ENCODE peak calls at places on chromosomes 12 and 14, in five cellular contexts. One of them, this sample, is unnamed.

GRCh38 chr12:43540474-43540873 is 11.5 kb downstream of the ADAMTS20 start:
- DNase-seq in neural crest cell: no peak
- DNase-seq in activated T-cell treated with anti-CD3 and anti-CD28 coated beads, Interleukin-2, amount 50 U/mL, for 72 hours: no peak
- DNase-seq in activated naive CD4-positive, alpha-beta T cell: no peak
- DNase-seq in activated CD4-positive, alpha-beta T cell treated with anti-CD3 and anti-CD28 coated beads for 1 hour: no peak
- DNase-seq in this sample: no peak

GRCh38 chr12:124436366-124436765 is 131.0 kb downstream of the NCOR2 start:
- DNase-seq in activated CD4-positive, alpha-beta T cell treated with anti-CD3 and anti-CD28 coated beads for 1 hour: no peak
- DNase-seq in activated naive CD4-positive, alpha-beta T cell: no peak
- DNase-seq in neural crest cell: no peak
- DNase-seq in activated T-cell treated with anti-CD3 and anti-CD28 coated beads, Interleukin-2, amount 50 U/mL, for 72 hours: no peak
- DNase-seq in this sample: no peak

GRCh38 chr12:88361493-88361892 is 218.8 kb downstream of the KITLG start:
- DNase-seq in neural crest cell: no peak
- DNase-seq in activated T-cell treated with anti-CD3 and anti-CD28 coated beads, Interleukin-2, amount 50 U/mL, for 72 hours: no peak
- DNase-seq in activated CD4-positive, alpha-beta T cell treated with anti-CD3 and anti-CD28 coated beads for 1 hour: no peak
- DNase-seq in activated naive CD4-positive, alpha-beta T cell: no peak
- DNase-seq in this sample: no peak

GRCh38 chr12:13945236-13945635 is 36.2 kb downstream of the GRIN2B start:
- DNase-seq in activated T-cell treated with anti-CD3 and anti-CD28 coated beads, Interleukin-2, amount 50 U/mL, for 72 hours: no peak
- DNase-seq in neural crest cell: no peak
- DNase-seq in activated naive CD4-positive, alpha-beta T cell: no peak
- DNase-seq in activated CD4-positive, alpha-beta T cell treated with anti-CD3 and anti-CD28 coated beads for 1 hour: no peak
- DNase-seq in this sample: no peak

GRCh38 chr12:72790273-72790672 is 518.1 kb downstream of the TRHDE start:
- DNase-seq in neural crest cell: no peak
- DNase-seq in activated CD4-positive, alpha-beta T cell treated with anti-CD3 and anti-CD28 coated beads for 1 hour: no peak
- DNase-seq in activated naive CD4-positive, alpha-beta T cell: no peak
- DNase-seq in activated T-cell treated with anti-CD3 and anti-CD28 coated beads, Interleukin-2, amount 50 U/mL, for 72 hours: no peak
- DNase-seq in this sample: no peak

GRCh38 chr12:56897844-56898341 is 36.3 kb downstream of the SDR9C7 start:
- DNase-seq in activated T-cell treated with anti-CD3 and anti-CD28 coated beads, Interleukin-2, amount 50 U/mL, for 72 hours: no peak
- DNase-seq in activated naive CD4-positive, alpha-beta T cell: no peak
- DNase-seq in activated CD4-positive, alpha-beta T cell treated with anti-CD3 and anti-CD28 coated beads for 1 hour: no peak
- DNase-seq in neural crest cell: no peak
- DNase-seq in this sample: no peak

GRCh38 chr12:527729-528128 is 68.0 kb downstream of the B4GALNT3 start:
- DNase-seq in activated T-cell treated with anti-CD3 and anti-CD28 coated beads, Interleukin-2, amount 50 U/mL, for 72 hours: no peak
- DNase-seq in activated CD4-positive, alpha-beta T cell treated with anti-CD3 and anti-CD28 coated beads for 1 hour: no peak
- DNase-seq in activated naive CD4-positive, alpha-beta T cell: no peak
- DNase-seq in neural crest cell: no peak
- DNase-seq in this sample: no peak

GRCh38 chr12:9331218-9331626 is 123.0 kb upstream of the PZP start:
- DNase-seq in neural crest cell: peak
- DNase-seq in activated T-cell treated with anti-CD3 and anti-CD28 coated beads, Interleukin-2, amount 50 U/mL, for 72 hours: peak
- DNase-seq in activated CD4-positive, alpha-beta T cell treated with anti-CD3 and anti-CD28 coated beads for 1 hour: peak
- DNase-seq in activated naive CD4-positive, alpha-beta T cell: peak
- DNase-seq in this sample: peak

GRCh38 chr14:53938126-53938671 is 18.4 kb downstream of the BMP4 start:
- DNase-seq in activated T-cell treated with anti-CD3 and anti-CD28 coated beads, Interleukin-2, amount 50 U/mL, for 72 hours: no peak
- DNase-seq in neural crest cell: no peak
- DNase-seq in activated naive CD4-positive, alpha-beta T cell: no peak
- DNase-seq in activated CD4-positive, alpha-beta T cell treated with anti-CD3 and anti-CD28 coated beads for 1 hour: no peak
- DNase-seq in this sample: no peak

GRCh38 chr12:128818065-128819022 is 5.4 kb downstream of the SLC15A4 start:
- DNase-seq in activated naive CD4-positive, alpha-beta T cell: no peak
- DNase-seq in neural crest cell: no peak
- DNase-seq in activated CD4-positive, alpha-beta T cell treated with anti-CD3 and anti-CD28 coated beads for 1 hour: no peak
- DNase-seq in activated T-cell treated with anti-CD3 and anti-CD28 coated beads, Interleukin-2, amount 50 U/mL, for 72 hours: no peak
- DNase-seq in this sample: no peak

GRCh38 chr12:9064201-9064814 is 51.4 kb downstream of the A2M start:
- DNase-seq in activated T-cell treated with anti-CD3 and anti-CD28 coated beads, Interleukin-2, amount 50 U/mL, for 72 hours: peak
- DNase-seq in activated CD4-positive, alpha-beta T cell treated with anti-CD3 and anti-CD28 coated beads for 1 hour: peak
- DNase-seq in neural crest cell: peak
- DNase-seq in activated naive CD4-positive, alpha-beta T cell: no peak
- DNase-seq in this sample: peak

GRCh38 chr14:68397371-68397779 is 395.5 kb downstream of the ZFP36L1 start:
- DNase-seq in neural crest cell: no peak
- DNase-seq in activated naive CD4-positive, alpha-beta T cell: no peak
- DNase-seq in activated T-cell treated with anti-CD3 and anti-CD28 coated beads, Interleukin-2, amount 50 U/mL, for 72 hours: no peak
- DNase-seq in activated CD4-positive, alpha-beta T cell treated with anti-CD3 and anti-CD28 coated beads for 1 hour: no peak
- DNase-seq in this sample: no peak

GRCh38 chr12:109153711-109154434 is 37.5 kb downstream of the ACACB start:
- DNase-seq in neural crest cell: no peak
- DNase-seq in activated naive CD4-positive, alpha-beta T cell: no peak
- DNase-seq in activated T-cell treated with anti-CD3 and anti-CD28 coated beads, Interleukin-2, amount 50 U/mL, for 72 hours: no peak
- DNase-seq in activated CD4-positive, alpha-beta T cell treated with anti-CD3 and anti-CD28 coated beads for 1 hour: no peak
- DNase-seq in this sample: no peak

GRCh38 chr12:120472521-120472920 is 3.0 kb upstream of the SRSF9 start:
- DNase-seq in activated CD4-positive, alpha-beta T cell treated with anti-CD3 and anti-CD28 coated beads for 1 hour: no peak
- DNase-seq in activated T-cell treated with anti-CD3 and anti-CD28 coated beads, Interleukin-2, amount 50 U/mL, for 72 hours: no peak
- DNase-seq in neural crest cell: no peak
- DNase-seq in activated naive CD4-positive, alpha-beta T cell: no peak
- DNase-seq in this sample: no peak

GRCh38 chr12:117685115-117685926 is 283.5 kb downstream of the KSR2 start:
- DNase-seq in activated CD4-positive, alpha-beta T cell treated with anti-CD3 and anti-CD28 coated beads for 1 hour: no peak
- DNase-seq in activated naive CD4-positive, alpha-beta T cell: no peak
- DNase-seq in neural crest cell: no peak
- DNase-seq in activated T-cell treated with anti-CD3 and anti-CD28 coated beads, Interleukin-2, amount 50 U/mL, for 72 hours: no peak
- DNase-seq in this sample: no peak

GRCh38 chr12:77940566-77940965 is 109.9 kb downstream of the NAV3 start:
- DNase-seq in activated CD4-positive, alpha-beta T cell treated with anti-CD3 and anti-CD28 coated beads for 1 hour: no peak
- DNase-seq in activated naive CD4-positive, alpha-beta T cell: no peak
- DNase-seq in activated T-cell treated with anti-CD3 and anti-CD28 coated beads, Interleukin-2, amount 50 U/mL, for 72 hours: no peak
- DNase-seq in neural crest cell: no peak
- DNase-seq in this sample: no peak

GRCh38 chr14:93706360-93706955 is 81.8 kb downstream of the PRIMA1 start:
- DNase-seq in activated CD4-positive, alpha-beta T cell treated with anti-CD3 and anti-CD28 coated beads for 1 hour: no peak
- DNase-seq in activated T-cell treated with anti-CD3 and anti-CD28 coated beads, Interleukin-2, amount 50 U/mL, for 72 hours: no peak
- DNase-seq in activated naive CD4-positive, alpha-beta T cell: no peak
- DNase-seq in neural crest cell: no peak
- DNase-seq in this sample: no peak

GRCh38 chr14:64826333-64826732 is 53.4 kb downstream of the SPTB start:
- DNase-seq in activated naive CD4-positive, alpha-beta T cell: no peak
- DNase-seq in activated CD4-positive, alpha-beta T cell treated with anti-CD3 and anti-CD28 coated beads for 1 hour: no peak
- DNase-seq in activated T-cell treated with anti-CD3 and anti-CD28 coated beads, Interleukin-2, amount 50 U/mL, for 72 hours: no peak
- DNase-seq in neural crest cell: no peak
- DNase-seq in this sample: no peak

GRCh38 chr14:88422919-88423318 is 37.5 kb downstream of the SPATA7 start:
- DNase-seq in activated T-cell treated with anti-CD3 and anti-CD28 coated beads, Interleukin-2, amount 50 U/mL, for 72 hours: peak
- DNase-seq in neural crest cell: no peak
- DNase-seq in activated naive CD4-positive, alpha-beta T cell: no peak
- DNase-seq in activated CD4-positive, alpha-beta T cell treated with anti-CD3 and anti-CD28 coated beads for 1 hour: no peak
- DNase-seq in this sample: no peak

GRCh38 chr12:89162704-89163261 is 189.5 kb downstream of the DUSP6 start:
- DNase-seq in activated naive CD4-positive, alpha-beta T cell: no peak
- DNase-seq in activated CD4-positive, alpha-beta T cell treated with anti-CD3 and anti-CD28 coated beads for 1 hour: no peak
- DNase-seq in activated T-cell treated with anti-CD3 and anti-CD28 coated beads, Interleukin-2, amount 50 U/mL, for 72 hours: peak
- DNase-seq in neural crest cell: no peak
- DNase-seq in this sample: no peak

GRCh38 chr12:47033081-47033480 is 46.3 kb upstream of the PCED1B start:
- DNase-seq in activated naive CD4-positive, alpha-beta T cell: no peak
- DNase-seq in activated CD4-positive, alpha-beta T cell treated with anti-CD3 and anti-CD28 coated beads for 1 hour: no peak
- DNase-seq in activated T-cell treated with anti-CD3 and anti-CD28 coated beads, Interleukin-2, amount 50 U/mL, for 72 hours: no peak
- DNase-seq in neural crest cell: no peak
- DNase-seq in this sample: no peak

GRCh38 chr14:94560782-94561655 is at the start of gene SERPINA4:
- DNase-seq in neural crest cell: no peak
- DNase-seq in activated CD4-positive, alpha-beta T cell treated with anti-CD3 and anti-CD28 coated beads for 1 hour: no peak
- DNase-seq in activated T-cell treated with anti-CD3 and anti-CD28 coated beads, Interleukin-2, amount 50 U/mL, for 72 hours: no peak
- DNase-seq in activated naive CD4-positive, alpha-beta T cell: no peak
- DNase-seq in this sample: no peak

GRCh38 chr14:58922211-58922940 is 266.1 kb upstream of the DAAM1 start:
- DNase-seq in activated T-cell treated with anti-CD3 and anti-CD28 coated beads, Interleukin-2, amount 50 U/mL, for 72 hours: no peak
- DNase-seq in neural crest cell: no peak
- DNase-seq in activated CD4-positive, alpha-beta T cell treated with anti-CD3 and anti-CD28 coated beads for 1 hour: no peak
- DNase-seq in activated naive CD4-positive, alpha-beta T cell: no peak
- DNase-seq in this sample: no peak

GRCh38 chr12:6267007-6267721 is 43.3 kb upstream of the PLEKHG6 start:
- DNase-seq in neural crest cell: no peak
- DNase-seq in activated CD4-positive, alpha-beta T cell treated with anti-CD3 and anti-CD28 coated beads for 1 hour: no peak
- DNase-seq in activated naive CD4-positive, alpha-beta T cell: no peak
- DNase-seq in activated T-cell treated with anti-CD3 and anti-CD28 coated beads, Interleukin-2, amount 50 U/mL, for 72 hours: peak
- DNase-seq in this sample: no peak

GRCh38 chr12:94621662-94622359 is 28.5 kb downstream of the TMCC3 start:
- DNase-seq in activated naive CD4-positive, alpha-beta T cell: no peak
- DNase-seq in activated CD4-positive, alpha-beta T cell treated with anti-CD3 and anti-CD28 coated beads for 1 hour: no peak
- DNase-seq in activated T-cell treated with anti-CD3 and anti-CD28 coated beads, Interleukin-2, amount 50 U/mL, for 72 hours: peak
- DNase-seq in neural crest cell: no peak
- DNase-seq in this sample: no peak

GRCh38 chr12:3107071-3107583 is 29.9 kb downstream of the TSPAN9 start:
- DNase-seq in neural crest cell: no peak
- DNase-seq in activated naive CD4-positive, alpha-beta T cell: no peak
- DNase-seq in activated CD4-positive, alpha-beta T cell treated with anti-CD3 and anti-CD28 coated beads for 1 hour: no peak
- DNase-seq in activated T-cell treated with anti-CD3 and anti-CD28 coated beads, Interleukin-2, amount 50 U/mL, for 72 hours: no peak
- DNase-seq in this sample: no peak

GRCh38 chr12:91687052-91688017 is 458.3 kb downstream of the BTG1 start:
- DNase-seq in activated naive CD4-positive, alpha-beta T cell: no peak
- DNase-seq in activated CD4-positive, alpha-beta T cell treated with anti-CD3 and anti-CD28 coated beads for 1 hour: no peak
- DNase-seq in neural crest cell: no peak
- DNase-seq in activated T-cell treated with anti-CD3 and anti-CD28 coated beads, Interleukin-2, amount 50 U/mL, for 72 hours: peak
- DNase-seq in this sample: no peak

GRCh38 chr14:87149583-87150354 is 843.2 kb downstream of the GALC start:
- DNase-seq in activated CD4-positive, alpha-beta T cell treated with anti-CD3 and anti-CD28 coated beads for 1 hour: no peak
- DNase-seq in activated naive CD4-positive, alpha-beta T cell: no peak
- DNase-seq in activated T-cell treated with anti-CD3 and anti-CD28 coated beads, Interleukin-2, amount 50 U/mL, for 72 hours: no peak
- DNase-seq in neural crest cell: no peak
- DNase-seq in this sample: no peak

GRCh38 chr12:75710361-75711069 is 199.1 kb upstream of the KRR1 start:
- DNase-seq in activated CD4-positive, alpha-beta T cell treated with anti-CD3 and anti-CD28 coated beads for 1 hour: no peak
- DNase-seq in activated T-cell treated with anti-CD3 and anti-CD28 coated beads, Interleukin-2, amount 50 U/mL, for 72 hours: no peak
- DNase-seq in neural crest cell: no peak
- DNase-seq in activated naive CD4-positive, alpha-beta T cell: no peak
- DNase-seq in this sample: no peak

GRCh38 chr14:22213110-22213509 is 375.9 kb downstream of the DAD1 start:
- DNase-seq in activated CD4-positive, alpha-beta T cell treated with anti-CD3 and anti-CD28 coated beads for 1 hour: no peak
- DNase-seq in neural crest cell: no peak
- DNase-seq in activated naive CD4-positive, alpha-beta T cell: no peak
- DNase-seq in activated T-cell treated with anti-CD3 and anti-CD28 coated beads, Interleukin-2, amount 50 U/mL, for 72 hours: no peak
- DNase-seq in this sample: no peak

GRCh38 chr12:69511469-69511868 is 41.3 kb downstream of the FRS2 start:
- DNase-seq in neural crest cell: no peak
- DNase-seq in activated CD4-positive, alpha-beta T cell treated with anti-CD3 and anti-CD28 coated beads for 1 hour: no peak
- DNase-seq in activated naive CD4-positive, alpha-beta T cell: no peak
- DNase-seq in activated T-cell treated with anti-CD3 and anti-CD28 coated beads, Interleukin-2, amount 50 U/mL, for 72 hours: no peak
- DNase-seq in this sample: no peak

GRCh38 chr12:34526946-34527345 is 504.6 kb downstream of the ALG10 start:
- DNase-seq in activated naive CD4-positive, alpha-beta T cell: no peak
- DNase-seq in neural crest cell: no peak
- DNase-seq in activated CD4-positive, alpha-beta T cell treated with anti-CD3 and anti-CD28 coated beads for 1 hour: no peak
- DNase-seq in activated T-cell treated with anti-CD3 and anti-CD28 coated beads, Interleukin-2, amount 50 U/mL, for 72 hours: no peak
- DNase-seq in this sample: no peak

This sample was measured in activated effector memory CD4-positive, alpha-beta T cell treated with Interleukin-2 at 50 U/mL for 16 hours.